ENCODE peak calls at places on chromosomes 16 and 17, in ten cellular contexts. L is B cell; H is GM04504; P is tibial artery; Y is activated effector memory CD4-positive, alpha-beta T cell treated with anti-CD3 and anti-CD28 coated beads, Interleukin-2, amount 50 U/mL, for 16 hours; N is midbrain; T is AML-193; J is MM.1S; B is foreskin fibroblast; E is naive thymus-derived CD4-positive, alpha-beta T cell. U is an unnamed sample.

GRCh38 chr16:50326264-50326663 is 42.5 kb downstream of the BRD7 start:
- DNase-seq in E (no peak), Y (no peak), H (no peak), N (no peak), B (no peak), T (no peak), J (no peak), L (no peak), P (no peak), U (no peak)

GRCh38 chr17:59783221-59784016 is 76.0 kb downstream of the VMP1 start:
- DNase-seq in T (no peak), H (no peak), E (no peak), L (no peak), B (no peak), J (no peak), P (no peak), N (no peak), Y (no peak), U (no peak)

GRCh38 chr17:491086-492014 is 138.7 kb upstream of the RPH3AL start:
- DNase-seq in Y (peak; percentile 76), T (no peak), N (no peak), E (peak; percentile 60), J (no peak), H (peak; percentile 62), B (peak; percentile 72), L (peak; percentile 59), P (no peak), U (no peak)

GRCh38 chr17:21215935-21216334 is 2.0 kb upstream of the TMEM11 start:
- DNase-seq in J (no peak), Y (no peak), N (no peak), B (no peak), T (peak; percentile 15), L (no peak), P (no peak), E (no peak), H (no peak), U (no peak)

GRCh38 chr16:80366023-80366422 is 174.8 kb upstream of the DYNLRB2 start:
- DNase-seq in T (no peak), Y (no peak), B (no peak), L (no peak), N (no peak), E (no peak), H (no peak), J (no peak), P (no peak), U (no peak)

GRCh38 chr16:50371936-50372595 is 3.3 kb upstream of the BRD7 start:
- DNase-seq in N (peak; percentile 73), H (no peak), T (no peak), E (no peak), J (no peak), P (no peak), B (no peak), Y (no peak), L (no peak), U (no peak)

GRCh38 chr17:76278268-76278908 is 13.2 kb downstream of the UBALD2 start:
- DNase-seq in N (no peak), Y (no peak), T (no peak), B (no peak), E (no peak), H (no peak), J (no peak), L (no peak), P (no peak), U (no peak)

GRCh38 chr17:73786286-73786743 is 142.1 kb upstream of the SDK2 start:
- DNase-seq in J (no peak), B (no peak), E (no peak), P (no peak), H (no peak), Y (peak; percentile 54), L (no peak), N (no peak), T (no peak), U (no peak)

GRCh38 chr16:88264641-88265285 is 118.0 kb upstream of the ZNF469 start:
- DNase-seq in T (peak; percentile 1), E (peak; percentile 67), J (no peak), B (peak; percentile 90), P (peak; percentile 98), H (peak; percentile 87), Y (peak; percentile 81), L (peak; percentile 20), N (peak; percentile 11), U (peak; percentile 100)

GRCh38 chr16:8585942-8586341 is 4.4 kb downstream of the TMEM114 start:
- DNase-seq in B (no peak), L (no peak), E (no peak), N (no peak), H (no peak), J (no peak), T (no peak), P (no peak), Y (no peak), U (no peak)

GRCh38 chr16:72858611-72859493 is 189.1 kb downstream of the ZFHX3 start:
- DNase-seq in Y (no peak), L (no peak), J (no peak), B (no peak), N (peak; percentile 14), P (peak; percentile 67), T (no peak), E (no peak), H (no peak), U (peak; percentile 79)

GRCh38 chr17:53168413-53168812 is 654.3 kb upstream of the KIF2B start:
- DNase-seq in Y (no peak), N (no peak), L (no peak), E (no peak), P (no peak), T (no peak), H (no peak), J (peak; percentile 70), B (no peak), U (no peak)

GRCh38 chr16:58222532-58223316 is 24.8 kb upstream of the CSNK2A2 start:
- DNase-seq in J (no peak), E (no peak), L (no peak), Y (no peak), N (no peak), B (peak; percentile 14), T (no peak), H (no peak), P (no peak), U (no peak)

GRCh38 chr17:3474212-3474611 is 1.6 kb upstream of the ASPA start:
- DNase-seq in E (no peak), P (no peak), Y (no peak), L (no peak), N (peak; percentile 36), T (no peak), B (no peak), J (no peak), H (no peak), U (no peak)

GRCh38 chr17:78118801-78119241 is 9.7 kb downstream of the TMC6 start:
- DNase-seq in E (no peak), J (no peak), B (no peak), L (no peak), H (no peak), N (no peak), T (no peak), P (no peak), Y (no peak), U (no peak)

GRCh38 chr17:82880620-82881019 is 40.8 kb upstream of the ZNF750 start:
- DNase-seq in Y (no peak), E (no peak), L (no peak), B (no peak), N (no peak), H (no peak), T (no peak), P (no peak), J (no peak), U (no peak)

GRCh38 chr17:48625502-48626201 is 506 bp downstream of the HOXB9 start:
- DNase-seq in H (no peak), J (peak; percentile 72), N (no peak), Y (peak; percentile 78), E (peak; percentile 59), B (no peak), P (no peak), T (no peak), L (peak; percentile 71), U (no peak)